ENCODE peak calls at places on chromosomes 13 and 19, in nine cellular contexts. B is stomach, P is fibroblast of pulmonary artery, H is OCI-LY7, L is IMR-90, Z is GM12878, A is Caco-2, D is mammary epithelial cell, V is astrocyte of the spinal cord. E is an unnamed sample.

GRCh38 chr13:110346661-110347067 is 39.6 kb downstream of the COL4A2 start:
- DNase-seq in V (no peak), D (peak; percentile 97), Z (no peak), H (no peak), A (no peak), L (no peak), P (no peak), B (no peak), E (no peak)

GRCh38 chr13:108705031-108705430 is 75.6 kb downstream of the MYO16 start:
- DNase-seq in H (no peak), D (peak; percentile 5), Z (no peak), A (no peak), V (no peak), P (no peak), L (no peak), B (no peak), E (no peak)

GRCh38 chr19:13058951-13059660 is 43.6 kb downstream of the LYL1 start:
- DNase-seq in P (no peak), A (no peak), L (no peak), Z (no peak), B (no peak), D (no peak), H (no peak), V (no peak), E (no peak)

GRCh38 chr19:5575553-5575952 is 7.8 kb upstream of the TINCR start:
- DNase-seq in A (no peak), V (no peak), Z (no peak), P (no peak), B (no peak), L (no peak), D (no peak), H (no peak), E (no peak)

GRCh38 chr19:48296963-48297734 is 27.3 kb downstream of the ZNF114 start:
- DNase-seq in V (no peak), P (no peak), L (no peak), H (no peak), A (no peak), D (no peak), B (no peak), Z (no peak), E (no peak)

GRCh38 chr19:21587117-21587461 is 81.7 kb downstream of the ZNF429 start:
- DNase-seq in L (no peak), H (no peak), P (no peak), Z (no peak), D (no peak), B (no peak), A (no peak), V (no peak), E (no peak)

GRCh38 chr13:59367467-59367866 is 796.3 kb downstream of the DIAPH3 start:
- DNase-seq in D (no peak), Z (no peak), V (no peak), H (no peak), P (no peak), L (no peak), A (no peak), B (no peak), E (no peak)

GRCh38 chr19:13861392-13861713 is 15.6 kb upstream of the NANOS3 start:
- DNase-seq in A (no peak), H (no peak), V (no peak), Z (no peak), B (no peak), L (no peak), P (no peak), D (no peak), E (no peak)

GRCh38 chr19:41537789-41538188 is 38.2 kb upstream of the CEACAM21 start:
- DNase-seq in Z (no peak), V (peak; percentile 6), B (no peak), L (peak; percentile 22), A (no peak), H (peak; percentile 48), D (peak; percentile 7), P (peak; percentile 60), E (peak; percentile 59)

GRCh38 chr13:107886118-107886517 is 329.2 kb downstream of the LIG4 start:
- DNase-seq in D (no peak), A (no peak), L (no peak), V (no peak), H (no peak), P (no peak), Z (no peak), B (no peak), E (no peak)

GRCh38 chr19:44746946-44747738 is 1.4 kb upstream of the BCL3 start:
- DNase-seq in V (peak; percentile 97), P (peak; percentile 97), L (peak; percentile 96), B (peak; percentile 93), H (peak; percentile 79), D (peak; percentile 98), Z (peak; percentile 59), A (peak; percentile 96), E (peak; percentile 98)

DNA sequence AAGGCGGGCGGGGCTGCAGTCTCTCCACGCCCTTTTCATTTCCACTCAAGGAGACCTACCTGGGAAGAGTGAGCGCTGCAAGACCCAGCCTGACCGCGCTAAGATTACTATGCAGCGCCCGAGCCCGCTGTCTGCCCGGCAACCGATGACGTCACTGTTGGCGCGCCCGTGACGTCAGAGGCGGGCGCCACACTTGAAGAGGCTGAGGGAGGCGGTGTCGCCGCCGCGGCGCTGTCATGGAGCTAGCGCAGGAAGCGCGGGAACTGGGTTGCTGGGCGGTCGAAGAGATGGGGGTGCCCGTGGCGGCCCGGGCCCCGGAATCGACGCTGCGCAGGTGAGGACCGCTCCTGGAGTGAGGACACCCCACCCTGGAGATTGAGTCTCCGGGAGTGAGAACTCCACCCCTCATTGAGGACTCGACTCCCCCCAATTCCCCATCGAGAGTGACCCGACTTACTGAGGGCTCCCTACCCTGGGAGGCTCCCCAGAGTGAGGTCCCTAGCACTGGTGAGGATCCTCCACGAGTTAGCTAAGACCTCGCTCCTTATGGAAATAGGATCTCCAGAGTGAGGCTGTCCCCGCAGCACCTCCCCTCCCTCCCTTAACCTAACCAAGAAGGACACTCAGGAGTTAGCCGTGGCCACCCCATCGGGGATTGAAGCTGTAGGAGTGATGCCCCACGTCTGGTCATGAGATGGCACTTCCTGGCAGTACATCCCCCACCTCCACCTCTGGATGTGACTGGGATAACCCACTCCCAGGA is at the start of gene HAUS5:
- DNase-seq in Z (peak; percentile 70), L (peak; percentile 87), H (peak; percentile 95), A (peak; percentile 95), B (peak; percentile 99), P (peak; percentile 90), V (peak; percentile 95), D (peak; percentile 93), E (peak; percentile 91)
- TF ChIP-seq CTCF in Z (no peak), L (peak; percentile 23), H (no peak), A (no peak), B (no peak), P (no peak), V (no peak), D (no peak), E (no peak)

GRCh38 chr13:113210834-113211233 is 1.4 kb downstream of the CUL4A start:
- DNase-seq in Z (no peak), H (no peak), P (no peak), B (no peak), A (no peak), D (no peak), L (no peak), V (no peak), E (no peak)

GRCh38 chr13:113208424-113209335 is at the start of gene PCID2:
- DNase-seq in P (peak; percentile 88), Z (peak; percentile 48), A (peak; percentile 92), V (peak; percentile 91), L (peak; percentile 84), D (peak; percentile 88), B (peak; percentile 93), H (peak; percentile 88), E (peak; percentile 81)

GRCh38 chr13:113211774-113212173 is 2.4 kb downstream of the CUL4A start:
- DNase-seq in Z (no peak), D (no peak), B (no peak), H (peak; percentile 7), P (no peak), A (no peak), V (no peak), L (no peak), E (no peak)

GRCh38 chr13:113209336-113209879 is at the start of gene CUL4A:
- DNase-seq in D (peak; percentile 73), H (peak; percentile 61), P (peak; percentile 64), Z (no peak), A (peak; percentile 90), B (peak; percentile 83), V (peak; percentile 70), L (peak; percentile 60), E (peak; percentile 57)

GRCh38 chr13:113209880-113210421 is 538 bp downstream of the CUL4A start:
- DNase-seq in P (peak; percentile 59), D (peak; percentile 74), A (peak; percentile 87), B (peak; percentile 71), Z (no peak), L (peak; percentile 55), V (peak; percentile 45), H (peak; percentile 65), E (no peak)
- TF ChIP-seq CTCF in P (no peak), D (no peak), A (no peak), B (no peak), Z (no peak), L (no peak), V (no peak), H (no peak), E (no peak)

DNA sequence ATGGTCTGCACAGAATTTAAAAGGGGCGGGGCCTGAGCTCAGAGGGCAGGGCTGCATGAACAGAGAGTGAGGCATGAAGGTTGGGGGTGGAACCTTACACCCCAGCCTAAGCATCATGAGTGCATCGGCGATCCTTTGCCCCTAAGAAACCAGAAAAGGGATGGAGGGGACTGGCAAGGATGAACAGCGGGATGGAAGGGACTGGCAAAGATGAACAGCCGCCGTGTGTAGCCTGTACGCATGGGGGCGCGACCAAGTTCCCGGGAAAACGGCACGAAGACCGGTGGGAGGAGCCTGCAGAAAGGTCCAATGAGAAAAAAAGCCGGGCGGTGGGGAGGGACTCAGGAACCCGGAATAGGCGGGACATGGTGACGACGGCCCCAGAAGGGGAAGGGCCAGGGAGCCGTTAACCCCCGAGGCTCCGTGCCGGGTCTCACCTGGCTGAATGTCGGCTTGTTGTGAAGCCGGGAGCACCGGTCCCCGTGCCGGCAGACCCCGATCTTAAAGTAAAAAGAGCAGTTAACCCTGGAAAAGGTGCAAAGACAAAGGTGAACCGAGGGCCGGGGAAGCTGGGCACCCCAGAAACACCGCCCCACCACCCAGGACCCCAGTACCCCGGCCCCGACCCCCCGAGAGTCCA is 410 bp downstream of the U2AF1L4 start:
- DNase-seq in L (peak; percentile 94), P (peak; percentile 96), Z (peak; percentile 62), H (peak; percentile 97), A (peak; percentile 98), B (peak; percentile 96), D (peak; percentile 93), V (peak; percentile 97), E (peak; percentile 95)
- TF ChIP-seq CTCF in L (peak; percentile 59), P (peak; percentile 45), Z (peak; percentile 13), H (peak; percentile 64), A (peak; percentile 55), B (no peak), D (peak; percentile 44), V (peak; percentile 55), E (peak; percentile 17)

DNA sequence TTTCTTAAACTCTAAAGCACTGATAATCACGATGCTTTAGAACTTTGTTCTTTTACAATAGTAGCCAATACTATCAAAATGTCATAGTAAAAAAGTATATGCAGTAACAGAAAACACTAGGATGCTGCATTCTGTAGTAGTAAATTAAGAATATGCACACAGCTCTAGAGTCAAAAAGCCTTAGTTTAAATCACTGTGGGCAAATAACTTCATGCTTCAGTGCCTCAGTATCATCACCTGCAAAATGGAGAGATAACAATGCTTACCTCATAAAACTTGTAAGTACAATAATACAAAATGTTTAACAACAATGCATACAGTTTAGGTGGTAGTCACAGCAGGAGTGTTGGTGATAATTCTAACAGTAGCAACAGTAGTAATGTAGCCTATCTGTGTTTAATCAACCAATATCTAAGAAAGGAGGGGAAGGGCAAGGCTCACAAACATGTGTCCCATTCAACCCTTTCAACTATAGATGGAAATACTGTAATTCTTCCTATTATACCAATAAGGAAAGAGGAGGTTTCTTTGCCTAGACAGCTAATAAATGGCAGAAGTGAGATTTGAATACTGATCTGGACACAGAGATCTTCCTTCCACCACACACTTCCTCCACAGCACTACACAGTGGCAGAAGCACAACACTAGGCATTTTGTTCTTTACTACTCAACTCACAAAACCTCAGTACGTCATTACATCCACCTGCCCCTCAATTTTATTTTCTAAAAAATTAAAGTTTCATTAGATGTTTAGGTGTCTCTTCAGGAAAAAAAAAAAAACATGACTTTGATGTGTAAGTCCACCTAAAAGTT is 4.6 kb downstream of the RBM26 start:
- DNase-seq in A (no peak), B (no peak), V (no peak), P (no peak), D (no peak), H (peak; percentile 55), L (no peak), Z (no peak), E (no peak)
- TF ChIP-seq CTCF in A (no peak), B (no peak), V (no peak), P (no peak), D (no peak), H (peak; percentile 32), L (no peak), Z (no peak), E (no peak)